ENCODE peak calls at places on chromosomes 11 and 22, in nine cellular contexts. W, D, E, F, Y, T, L, C and S are unnamed samples.

GRCh38 chr11:58933661-58934060 is 5.6 kb upstream of the GLYATL1 start:
- DNase-seq in W (no peak), D (no peak), E (no peak), F (no peak), Y (no peak), T (no peak), L (no peak), C (no peak), S (no peak)

GRCh38 chr11:82945682-82946081 is 44.1 kb downstream of the DDIAS start:
- DNase-seq in W (no peak), D (no peak), E (no peak), F (no peak), Y (no peak), T (no peak), L (no peak), C (no peak), S (no peak)

GRCh38 chr11:116733386-116733755 is 39.4 kb downstream of the BUD13 start:
- DNase-seq in W (no peak), D (no peak), E (no peak), F (no peak), Y (no peak), T (no peak), L (no peak), C (no peak), S (no peak)

GRCh38 chr22:19149047-19149883 is 827 bp downstream of the GSC2 start:
- DNase-seq in W (no peak), D (no peak), E (no peak), F (no peak), Y (no peak), T (no peak), L (peak), C (no peak), S (no peak)

GRCh38 chr11:57978686-57979531 is 44.8 kb upstream of the OR9Q1 start:
- DNase-seq in W (no peak), D (no peak), E (no peak), F (no peak), Y (no peak), T (no peak), L (no peak), C (peak), S (no peak)

GRCh38 chr11:109112748-109113378 is 309.1 kb upstream of the C11orf87 start:
- DNase-seq in W (no peak), D (no peak), E (no peak), F (no peak), Y (no peak), T (no peak), L (no peak), C (no peak), S (no peak)

GRCh38 chr11:13315517-13316432 is 38.2 kb downstream of the BMAL1 start:
- DNase-seq in W (no peak), D (no peak), E (no peak), F (no peak), Y (no peak), T (no peak), L (no peak), C (peak), S (no peak)

GRCh38 chr11:118202599-118203422 is 22.0 kb downstream of the JAML start:
- DNase-seq in W (peak), D (no peak), E (no peak), F (peak), Y (no peak), T (peak), L (no peak), C (peak), S (no peak)

GRCh38 chr11:133064152-133064877 is 468.0 kb downstream of the OPCML start:
- DNase-seq in W (no peak), D (no peak), E (peak), F (no peak), Y (no peak), T (peak), L (peak), C (peak), S (no peak)

GRCh38 chr22:18971321-18971751 is 35.2 kb upstream of the PRODH start:
- DNase-seq in W (no peak), D (no peak), E (no peak), F (no peak), Y (no peak), T (no peak), L (no peak), C (no peak), S (no peak)

GRCh38 chr11:70159612-70160570 is 43.2 kb upstream of the FADD start:
- DNase-seq in W (peak), D (peak), E (no peak), F (no peak), Y (no peak), T (peak), L (no peak), C (peak), S (no peak)

GRCh38 chr22:37661160-37661924 is 2.8 kb downstream of the PDXP start:
- DNase-seq in W (no peak), D (no peak), E (no peak), F (no peak), Y (no peak), T (no peak), L (no peak), C (peak), S (peak)